ENCODE peak calls at places on chromosomes 4 and X, in eight cellular contexts. N is GM13977, M is BE2C, E is uterus, G is left ventricle myocardium inferior, S is sigmoid colon, W is AG09309, X is fibroblast of lung. U is an unnamed sample.

GRCh38 chrX:31384471-31384870 is 312.6 kb upstream of the FTHL17 start:
- DNase-seq in N (no peak), M (no peak), E (no peak), G (no peak), S (no peak), W (no peak), X (no peak), U (no peak)

GRCh38 chrX:100696699-100697351 is 35.1 kb downstream of the SYTL4 start:
- DNase-seq in N (no peak), M (no peak), E (no peak), G (no peak), S (no peak), W (no peak), X (no peak), U (no peak)

GRCh38 chr4:111535792-111536191 is 609.5 kb upstream of the FAM241A start:
- DNase-seq in N (no peak), M (no peak), E (no peak), G (no peak), S (no peak), W (no peak), X (peak), U (no peak)

GRCh38 chr4:145938618-145939177 is at the start of gene ZNF827:
- DNase-seq in N (peak), M (peak), E (peak), G (peak), S (peak), W (peak), X (peak), U (no peak)

GRCh38 chr4:84750260-84750955 is 167.5 kb downstream of the CDS1 start:
- DNase-seq in N (peak), M (peak), E (no peak), G (no peak), S (no peak), W (peak), X (peak), U (no peak)

GRCh38 chrX:70434352-70434866 is 10.2 kb upstream of the DLG3 start:
- DNase-seq in N (peak), M (peak), E (peak), G (peak), S (peak), W (peak), X (peak), U (no peak)

GRCh38 chr4:139902328-139903217 is 237.0 kb downstream of the MGST2 start:
- DNase-seq in N (no peak), M (no peak), E (peak), G (no peak), S (no peak), W (no peak), X (no peak), U (no peak)

GRCh38 chrX:49155900-49156837 is 6.4 kb upstream of the MAGIX start:
- DNase-seq in N (peak), M (peak), E (peak), G (peak), S (peak), W (no peak), X (peak), U (peak)

GRCh38 chr4:102761478-102761790 is 666 bp upstream of the MANBA start:
- DNase-seq in N (no peak), M (no peak), E (no peak), G (no peak), S (no peak), W (no peak), X (peak), U (no peak)

GRCh38 chrX:57074458-57074857 is 46.9 kb downstream of the SPIN2B start:
- DNase-seq in N (no peak), M (no peak), E (no peak), G (no peak), S (no peak), W (no peak), X (no peak), U (no peak)

GRCh38 chr4:67963345-67963744 is at the start of gene TMPRSS11A:
- DNase-seq in N (no peak), M (no peak), E (no peak), G (no peak), S (no peak), W (no peak), X (no peak), U (no peak)

GRCh38 chr4:51895816-51896408 is 53.0 kb downstream of the DCUN1D4 start:
- DNase-seq in N (peak), M (peak), E (peak), G (peak), S (peak), W (peak), X (peak), U (no peak)

GRCh38 chr4:120731561-120731960 is 191.0 kb downstream of the PRDM5 start:
- DNase-seq in N (no peak), M (no peak), E (no peak), G (no peak), S (no peak), W (no peak), X (peak), U (peak)

GRCh38 chr4:114582625-114583024 is 16.0 kb upstream of the UGT8 start:
- DNase-seq in N (no peak), M (no peak), E (no peak), G (no peak), S (no peak), W (no peak), X (no peak), U (no peak)
- TF ChIP-seq CTCF in N (no peak), M (no peak), E (no peak), G (no peak), S (no peak), W (no peak), X (no peak), U (no peak)

DNA sequence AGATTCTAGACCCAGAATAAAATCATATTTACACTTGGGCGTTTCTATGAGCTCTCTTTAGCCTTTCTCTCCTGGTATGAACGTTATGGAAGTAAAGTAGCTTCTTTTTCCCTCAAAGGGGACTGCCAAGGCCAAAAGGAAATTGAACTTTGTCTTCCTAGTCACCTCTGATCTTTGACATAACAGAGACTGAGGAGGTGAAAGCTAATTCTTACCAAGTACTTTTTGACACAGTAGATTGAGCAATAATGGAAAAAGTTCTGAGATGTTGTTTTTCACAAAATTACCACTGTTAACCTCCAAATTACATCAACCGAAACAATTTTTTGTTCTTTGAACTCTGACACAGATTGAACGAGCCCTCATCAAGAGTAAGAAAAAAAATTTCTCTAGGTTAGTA is 318.4 kb downstream of the TEX13A start:
- DNase-seq in N (no peak), M (no peak), E (no peak), G (no peak), S (no peak), W (no peak), X (no peak), U (no peak)
- TF ChIP-seq CTCF in N (no peak), M (no peak), E (no peak), G (no peak), S (no peak), W (no peak), X (no peak), U (no peak)

DNA sequence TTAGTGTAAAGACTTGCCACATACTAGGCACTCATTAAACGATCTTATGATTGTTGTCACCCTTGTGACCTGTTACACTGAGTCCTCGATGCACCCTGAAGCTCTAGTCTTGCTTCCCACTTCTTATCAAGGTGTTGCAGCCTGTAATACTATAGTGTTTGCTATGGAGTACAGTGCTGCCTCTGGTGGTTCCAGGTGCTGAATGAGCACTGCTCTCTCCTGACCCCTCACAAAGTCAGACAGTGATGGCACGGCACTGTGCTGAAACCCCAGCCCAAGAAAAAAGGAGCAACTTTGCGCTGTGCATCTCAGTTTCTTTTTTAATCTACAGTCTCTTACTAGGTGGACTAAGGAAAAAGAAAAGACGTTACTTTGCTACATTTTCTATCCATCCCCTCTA is 106.3 kb downstream of the GC start:
- DNase-seq in N (no peak), M (no peak), E (no peak), G (no peak), S (no peak), W (no peak), X (no peak), U (no peak)
- TF ChIP-seq CTCF in N (no peak), M (no peak), E (no peak), G (no peak), S (no peak), W (no peak), X (no peak), U (no peak)

GRCh38 chr4:134911941-134912340 is 710.4 kb upstream of the PABPC4L start:
- DNase-seq in N (no peak), M (no peak), E (no peak), G (no peak), S (no peak), W (no peak), X (no peak), U (no peak)

GRCh38 chr4:134905061-134905460 is 703.5 kb upstream of the PABPC4L start:
- DNase-seq in N (no peak), M (no peak), E (no peak), G (no peak), S (no peak), W (no peak), X (no peak), U (no peak)

DNA sequence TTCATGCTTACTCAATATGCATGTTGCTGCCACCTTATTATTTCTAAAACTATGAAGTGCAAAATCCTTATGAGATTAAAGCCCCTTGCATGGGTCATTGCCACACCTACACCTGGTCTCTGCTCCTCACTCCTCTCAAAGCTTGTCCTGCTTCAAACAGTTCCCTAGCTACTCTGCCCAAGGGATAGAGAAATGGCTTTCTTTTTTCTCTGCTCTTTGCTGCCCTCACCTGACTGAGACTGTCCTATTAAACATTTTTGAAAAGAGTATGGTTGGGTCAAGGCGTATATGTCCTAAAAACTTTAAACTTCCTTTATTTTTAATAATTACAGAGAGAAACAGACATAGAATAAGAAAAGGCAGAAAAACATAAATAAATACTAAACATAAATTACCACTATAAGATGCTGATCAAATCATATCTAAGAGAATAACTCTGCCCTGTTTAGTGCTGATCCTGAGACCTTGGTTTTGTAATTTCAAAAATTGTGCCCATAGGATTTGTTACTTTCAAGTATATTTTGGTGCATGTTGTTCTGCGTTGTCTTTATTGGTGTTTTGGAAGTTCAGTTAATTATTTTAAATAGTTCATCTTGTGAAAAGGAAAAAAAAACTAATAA is 704.9 kb upstream of the PABPC4L start:
- DNase-seq in N (no peak), M (peak), E (no peak), G (no peak), S (no peak), W (no peak), X (peak), U (peak)
- TF ChIP-seq CTCF in N (peak), M (peak), E (peak), G (peak), S (peak), W (no peak), X (peak), U (peak)

GRCh38 chrX:136397001-136397400 is 90.7 kb upstream of the BRS3 start:
- DNase-seq in N (no peak), M (no peak), E (no peak), G (no peak), S (no peak), W (no peak), X (no peak), U (no peak)
- TF ChIP-seq CTCF in N (no peak), M (peak), E (no peak), G (no peak), S (no peak), W (no peak), X (peak), U (peak)

DNA sequence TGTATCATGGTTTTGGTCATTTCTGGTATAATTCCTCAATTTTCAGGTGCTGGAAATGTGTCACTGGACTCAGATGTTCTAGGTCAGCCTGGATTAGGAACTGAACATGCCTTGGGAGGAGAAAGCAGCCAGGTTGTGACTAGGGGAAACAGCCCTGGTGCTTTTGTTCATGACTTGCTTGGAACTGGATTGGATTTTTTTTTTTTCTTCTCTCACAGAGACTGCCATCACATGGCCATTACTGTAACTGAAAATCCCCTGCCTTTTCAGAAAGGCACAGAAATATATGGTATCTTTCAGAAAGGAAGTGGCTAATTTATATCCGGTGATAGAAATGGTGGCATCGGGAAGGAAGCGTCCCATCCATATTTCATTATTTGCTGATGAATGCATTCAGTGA is 34.6 kb downstream of the SEPTIN11 start:
- DNase-seq in N (peak), M (no peak), E (no peak), G (no peak), S (peak), W (no peak), X (peak), U (no peak)
- TF ChIP-seq CTCF in N (peak), M (peak), E (peak), G (peak), S (no peak), W (peak), X (peak), U (peak)